ENCODE peak calls at places on chromosomes 3 and 15, in five cellular contexts. H is NCI-H524 treated with DMSO at 0.1 percent for 48 hours, N is GM10248, W is kidney epithelial cell, O is left cardiac atrium. B is an unnamed sample.

GRCh38 chr15:40767838-40768491 is 1.8 kb upstream of the C15orf62 start:
- DNase-seq in O (no peak), N (no peak), H (no peak), W (no peak), B (no peak)

GRCh38 chr3:44942202-44942921 is 33.6 kb downstream of the ZDHHC3 start:
- DNase-seq in W (no peak), O (no peak), N (no peak), H (no peak), B (no peak)

GRCh38 chr3:107679911-107680310 is 157.1 kb downstream of the BBX start:
- DNase-seq in O (no peak), H (no peak), W (no peak), N (no peak), B (no peak)

GRCh38 chr15:87349181-87349580 is 907.4 kb downstream of the NTRK3 start:
- DNase-seq in H (no peak), O (no peak), N (no peak), W (no peak), B (no peak)

GRCh38 chr3:49703443-49703927 is 14.1 kb downstream of the RNF123 start:
- DNase-seq in N (peak; percentile 90), H (no peak), W (no peak), O (peak; percentile 58), B (peak; percentile 84)

GRCh38 chr3:23865595-23866396 is 51.0 kb downstream of the NKIRAS1 start:
- DNase-seq in O (no peak), N (peak; percentile 48), H (no peak), W (no peak), B (no peak)

GRCh38 chr3:134347516-134347915 is 26.7 kb downstream of the AMOTL2 start:
- DNase-seq in H (no peak), N (no peak), O (peak; percentile 6), W (no peak), B (no peak)

GRCh38 chr3:74003712-74004111 is 379.0 kb upstream of the PDZRN3 start:
- DNase-seq in O (no peak), N (no peak), H (no peak), W (no peak), B (no peak)

GRCh38 chr3:127744875-127745274 is 72.1 kb downstream of the ABTB1 start:
- DNase-seq in O (no peak), W (no peak), N (no peak), H (peak; percentile 81), B (no peak)

GRCh38 chr15:71974211-71974610 is 143.7 kb downstream of the MYO9A start:
- DNase-seq in W (no peak), O (no peak), H (no peak), N (no peak), B (no peak)

GRCh38 chr3:32018723-32019564 is 37.4 kb downstream of the ZNF860 start:
- DNase-seq in N (peak; percentile 42), W (peak; percentile 9), H (no peak), O (no peak), B (peak; percentile 59)

GRCh38 chr3:13204177-13204581 is 130.9 kb upstream of the IQSEC1 start:
- DNase-seq in O (no peak), N (no peak), W (no peak), H (no peak), B (no peak)

GRCh38 chr3:113758389-113759029 is 11.7 kb downstream of the ATP6V1A start:
- DNase-seq in O (no peak), W (no peak), H (no peak), N (no peak), B (no peak)

GRCh38 chr3:126261037-126261436 is 80.7 kb upstream of the ALDH1L1 start:
- DNase-seq in O (peak; percentile 72), W (no peak), N (no peak), H (no peak), B (no peak)

GRCh38 chr3:99532246-99532645 is 106.1 kb upstream of the COL8A1 start:
- DNase-seq in N (peak; percentile 17), O (peak; percentile 26), W (no peak), H (no peak), B (no peak)

GRCh38 chr3:15601046-15601398 is 347 bp downstream of the HACL1 start:
- DNase-seq in N (no peak), H (no peak), W (no peak), O (no peak), B (no peak)

GRCh38 chr3:133374706-133375105 is 25.1 kb upstream of the BFSP2 start:
- DNase-seq in N (no peak), O (no peak), W (no peak), H (no peak), B (no peak)

GRCh38 chr15:95284933-95285401 is 1045.5 kb upstream of the NR2F2 start:
- DNase-seq in H (no peak), W (no peak), O (no peak), N (no peak), B (no peak)

GRCh38 chr3:132289311-132289710 is 27.9 kb upstream of the ACP3 start:
- DNase-seq in H (no peak), O (no peak), W (no peak), N (no peak), B (no peak)

GRCh38 chr3:17529677-17530076 is 212.8 kb downstream of the TBC1D5 start:
- DNase-seq in H (no peak), N (no peak), W (no peak), O (no peak), B (no peak)

GRCh38 chr15:98035134-98035533 is 74.6 kb downstream of the ARRDC4 start:
- DNase-seq in O (no peak), H (no peak), W (no peak), N (no peak), B (no peak)

GRCh38 chr3:42505849-42506410 is 3.5 kb downstream of the VIPR1 start:
- DNase-seq in W (no peak), H (no peak), O (no peak), N (no peak), B (no peak)

GRCh38 chr3:8623741-8624140 is 20.9 kb downstream of the SSUH2 start:
- DNase-seq in H (no peak), O (no peak), W (no peak), N (no peak), B (no peak)

GRCh38 chr3:172746476-172746875 is 4.0 kb upstream of the ECT2 start:
- DNase-seq in W (no peak), O (no peak), N (no peak), H (no peak), B (no peak)

GRCh38 chr3:138451595-138452162 is 17.3 kb downstream of the ESYT3 start:
- DNase-seq in H (no peak), O (no peak), N (no peak), W (no peak), B (no peak)

GRCh38 chr15:80779658-80780415 is 667 bp downstream of the CEMIP start:
- DNase-seq in W (no peak), O (peak; percentile 32), N (no peak), H (peak; percentile 42), B (no peak)

GRCh38 chr3:12830785-12831581 is 10.4 kb downstream of the RPL32 start:
- DNase-seq in H (no peak), O (no peak), W (no peak), N (no peak), B (no peak)

GRCh38 chr15:80578871-80579270 is 116.2 kb upstream of the ABHD17C start:
- DNase-seq in O (no peak), N (no peak), W (no peak), H (no peak), B (no peak)

GRCh38 chr3:35944915-35945710 is 305.8 kb downstream of the ARPP21 start:
- DNase-seq in N (no peak), W (peak; percentile 23), O (no peak), H (no peak), B (no peak)

GRCh38 chr15:74616020-74616939 is 644 bp downstream of the CLK3 start:
- DNase-seq in N (peak; percentile 41), O (peak; percentile 85), W (no peak), H (no peak), B (peak; percentile 38)

GRCh38 chr15:82709081-82709420 is 624 bp downstream of the AP3B2 start:
- DNase-seq in N (no peak), O (no peak), H (peak; percentile 23), W (no peak), B (no peak)

GRCh38 chr3:23676093-23676492 is 129.7 kb upstream of the UBE2E1 start:
- DNase-seq in O (no peak), H (no peak), W (no peak), N (no peak), B (no peak)

GRCh38 chr3:173217127-173217526 is 76.1 kb upstream of the SPATA16 start:
- DNase-seq in H (no peak), W (no peak), N (no peak), O (no peak), B (no peak)

B was measured in germinal center.